ENCODE peak calls at places on chromosomes 7 and 10, in five cellular contexts. A is NCI-H1105 treated with DMSO at 0.1 percent for 48 hours; O is activated CD4-positive, CD25-positive, alpha-beta regulatory T cell; J is LoVo; F is fibroblast of gingiva. W is an unnamed sample.

GRCh38 chr10:62990126-62990525 is 143.0 kb upstream of the NRBF2 start:
- DNase-seq in A (no peak), O (no peak), J (no peak), F (no peak), W (no peak)

GRCh38 chr7:91880016-91880412 is 488 bp downstream of the MTERF1 start:
- DNase-seq in A (no peak), O (no peak), J (no peak), F (no peak), W (no peak)

GRCh38 chr10:92757720-92758119 is 68.0 kb downstream of the HHEX start:
- DNase-seq in A (no peak), O (no peak), J (no peak), F (no peak), W (no peak)

GRCh38 chr10:93917814-93918213 is 24.0 kb downstream of the SLC35G1 start:
- DNase-seq in A (no peak), O (no peak), J (no peak), F (no peak), W (no peak)

GRCh38 chr7:137682596-137682995 is 164.2 kb downstream of the DGKI start:
- DNase-seq in A (no peak), O (no peak), J (no peak), F (no peak), W (no peak)

GRCh38 chr7:36034020-36034419 is 119.0 kb upstream of the EEPD1 start:
- DNase-seq in A (no peak), O (no peak), J (no peak), F (no peak), W (no peak)

GRCh38 chr10:33777223-33777622 is 442.8 kb upstream of the NRP1 start:
- DNase-seq in A (no peak), O (no peak), J (no peak), F (no peak), W (no peak)

GRCh38 chr10:44851881-44852280 is 59.3 kb upstream of the TMEM72 start:
- DNase-seq in A (no peak), O (no peak), J (no peak), F (no peak), W (no peak)

GRCh38 chr7:135251502-135252327 is 18.1 kb downstream of the STRA8 start:
- DNase-seq in A (no peak), O (no peak), J (no peak), F (no peak), W (no peak)

GRCh38 chr10:51074238-51075028 is at the start of gene PRKG1:
- DNase-seq in A (peak), O (no peak), J (peak), F (peak), W (no peak)

GRCh38 chr10:125340871-125341270 is 180.5 kb upstream of the CTBP2 start:
- DNase-seq in A (no peak), O (no peak), J (no peak), F (peak), W (no peak)

GRCh38 chr10:5775705-5776104 is 37.5 kb downstream of the GDI2 start:
- DNase-seq in A (no peak), O (peak), J (no peak), F (no peak), W (peak)

GRCh38 chr10:62153191-62153590 is 115.5 kb downstream of the RTKN2 start:
- DNase-seq in A (no peak), O (no peak), J (no peak), F (peak), W (no peak)

GRCh38 chr7:74194686-74195085 is 15.1 kb upstream of the LAT2 start:
- DNase-seq in A (no peak), O (no peak), J (no peak), F (no peak), W (no peak)

GRCh38 chr7:57256637-57257375 is 124.6 kb upstream of the ZNF479 start:
- DNase-seq in A (no peak), O (no peak), J (no peak), F (no peak), W (no peak)

GRCh38 chr7:9280088-9280487 is 846.7 kb downstream of the NXPH1 start:
- DNase-seq in A (no peak), O (no peak), J (no peak), F (no peak), W (no peak)

GRCh38 chr7:28835800-28836199 is 122.3 kb downstream of the TRIL start:
- DNase-seq in A (no peak), O (no peak), J (no peak), F (no peak), W (no peak)

GRCh38 chr10:17061418-17061817 is 68.2 kb downstream of the CUBN start:
- DNase-seq in A (no peak), O (no peak), J (no peak), F (peak), W (no peak)

GRCh38 chr7:91940171-91940570 is 491 bp upstream of the AKAP9 start:
- DNase-seq in A (peak), O (no peak), J (peak), F (peak), W (no peak)

GRCh38 chr10:71635867-71636266 is 83.7 kb downstream of the C10orf105 start:
- DNase-seq in A (no peak), O (no peak), J (no peak), F (no peak), W (no peak)

GRCh38 chr10:131805696-131806095 is 95.1 kb upstream of the PPP2R2D start:
- DNase-seq in A (no peak), O (no peak), J (no peak), F (no peak), W (no peak)

GRCh38 chr7:2632717-2633537 is 1.1 kb downstream of the TTYH3 start:
- DNase-seq in A (peak), O (no peak), J (peak), F (peak), W (no peak)

GRCh38 chr7:106216517-106217088 is 68.2 kb downstream of the NAMPT start:
- DNase-seq in A (no peak), O (no peak), J (peak), F (peak), W (no peak)

GRCh38 chr10:87634311-87634710 is 25.4 kb upstream of the PAPSS2 start:
- DNase-seq in A (no peak), O (no peak), J (no peak), F (no peak), W (no peak)

GRCh38 chr10:71634531-71635164 is 84.9 kb downstream of the C10orf105 start:
- DNase-seq in A (no peak), O (no peak), J (no peak), F (no peak), W (no peak)

GRCh38 chr10:33822774-33823173 is 488.3 kb upstream of the NRP1 start:
- DNase-seq in A (no peak), O (no peak), J (no peak), F (no peak), W (no peak)

GRCh38 chr7:47302560-47302959 is 279.4 kb downstream of the TNS3 start:
- DNase-seq in A (no peak), O (no peak), J (no peak), F (no peak), W (no peak)

GRCh38 chr7:155804897-155805825 is 7.1 kb downstream of the SHH start:
- DNase-seq in A (peak), O (no peak), J (peak), F (peak), W (no peak)

GRCh38 chr10:114045738-114046458 is 2.2 kb downstream of the ADRB1 start:
- DNase-seq in A (no peak), O (no peak), J (no peak), F (no peak), W (no peak)

GRCh38 chr7:138713191-138713590 is 12.0 kb upstream of the SVOPL start:
- DNase-seq in A (no peak), O (no peak), J (no peak), F (no peak), W (no peak)

W was measured in stimulated activated CD8-positive, alpha-beta memory T cell treated with anti-CD3 and anti-CD28 coated beads, Interleukin-4, amount 100 ng/mL, for 1 hour.